ENCODE peak calls at places on chromosomes 6 and 20, in six cellular contexts. P is stimulated activated naive CD8-positive, alpha-beta T cell treated with anti-CD3 and anti-CD28 coated beads, Interleukin-15, Interleukin-2, amounts not matched to agents 100 U/mL and 50 U/mL, for 24 hours; V is B cell; D is AG20443; F is caudate nucleus; K is effector CD4-positive, alpha-beta T cell. C is an unnamed sample.
A peak's percentile ranks its signal among the peaks of the same experiment; 100 is the strongest.

GRCh38 chr20:38162149-38162548 is 2.9 kb downstream of the TGM2 start:
- DNase-seq in P (no peak), V (no peak), D (no peak), F (no peak), K (no peak), C (no peak)

GRCh38 chr6:136764522-136764993 is 27.7 kb downstream of the MAP3K5 start:
- DNase-seq in P (no peak), V (peak; percentile 52), D (no peak), F (no peak), K (no peak), C (no peak)

GRCh38 chr20:13220857-13221297 is at the start of gene ISM1:
- DNase-seq in P (peak; percentile 50), V (peak; percentile 36), D (peak; percentile 51), F (no peak), K (peak; percentile 16), C (peak; percentile 32)

GRCh38 chr20:32356935-32357868 is 929 bp upstream of the ASXL1 start:
- DNase-seq in P (no peak), V (no peak), D (peak; percentile 25), F (no peak), K (no peak), C (peak; percentile 60)

GRCh38 chr20:17281478-17281877 is 54.6 kb downstream of the PCSK2 start:
- DNase-seq in P (peak; percentile 25), V (no peak), D (peak; percentile 10), F (no peak), K (no peak), C (no peak)

GRCh38 chr6:119658917-119659316 is 309.4 kb upstream of the MAN1A1 start:
- DNase-seq in P (no peak), V (no peak), D (no peak), F (no peak), K (no peak), C (no peak)

GRCh38 chr6:144582939-144583613 is 297.9 kb downstream of the UTRN start:
- DNase-seq in P (peak; percentile 42), V (peak; percentile 14), D (peak; percentile 44), F (no peak), K (peak; percentile 11), C (peak; percentile 29)

GRCh38 chr20:34389206-34389953 is 26.3 kb downstream of the ITCH start:
- DNase-seq in P (no peak), V (no peak), D (no peak), F (no peak), K (no peak), C (no peak)

GRCh38 chr20:53190225-53190624 is 218.1 kb downstream of the TSHZ2 start:
- DNase-seq in P (no peak), V (no peak), D (no peak), F (no peak), K (no peak), C (no peak)

GRCh38 chr20:3452690-3453089 is 18.1 kb upstream of the ATRN start:
- DNase-seq in P (no peak), V (no peak), D (no peak), F (no peak), K (no peak), C (no peak)

GRCh38 chr20:46191611-46192010 is 73.5 kb downstream of the CD40 start:
- DNase-seq in P (no peak), V (no peak), D (no peak), F (no peak), K (no peak), C (no peak)

GRCh38 chr6:39812496-39812852 is 20.3 kb downstream of the DAAM2 start:
- DNase-seq in P (no peak), V (no peak), D (no peak), F (no peak), K (no peak), C (no peak)

GRCh38 chr20:25066386-25066785 is 8.4 kb upstream of the ACSS1 start:
- DNase-seq in P (no peak), V (no peak), D (no peak), F (no peak), K (no peak), C (no peak)

GRCh38 chr20:13684566-13685222 is 46.0 kb upstream of the TASP1 start:
- DNase-seq in P (no peak), V (peak; percentile 43), D (no peak), F (no peak), K (no peak), C (no peak)

GRCh38 chr6:134111062-134111677 is 58.7 kb upstream of the SLC2A12 start:
- DNase-seq in P (peak; percentile 29), V (peak; percentile 68), D (peak; percentile 73), F (no peak), K (peak; percentile 43), C (peak; percentile 37)

GRCh38 chr20:37649017-37649416 is 44.8 kb upstream of the CTNNBL1 start:
- DNase-seq in P (no peak), V (no peak), D (peak; percentile 45), F (no peak), K (no peak), C (peak; percentile 28)

GRCh38 chr6:142932788-142933362 is 12.1 kb downstream of the HIVEP2 start:
- DNase-seq in P (no peak), V (no peak), D (no peak), F (no peak), K (no peak), C (no peak)